ENCODE peak calls at places on chromosomes 3 and 15, in six cellular contexts. O, W, M, V, Y and J are unnamed samples.
A peak's percentile ranks its signal among the peaks of the same experiment; 100 is the strongest.

GRCh38 chr15:70669006-70669602 is 94.3 kb downstream of the UACA start:
- DNase-seq in Y (no peak), V (no peak), M (no peak), O (no peak), W (peak; percentile 35), J (no peak)

GRCh38 chr15:76993114-76993715 is 1.7 kb upstream of the PSTPIP1 start:
- DNase-seq in O (no peak), V (no peak), Y (no peak), W (no peak), M (no peak), J (no peak)

GRCh38 chr3:52774901-52775864 is 2.2 kb upstream of the ITIH1 start:
- DNase-seq in Y (no peak), V (no peak), M (peak; percentile 23), W (no peak), O (no peak), J (no peak)

GRCh38 chr3:56573501-56573900 is 16.5 kb downstream of the CCDC66 start:
- DNase-seq in Y (no peak), M (no peak), W (no peak), V (no peak), O (no peak), J (no peak)

GRCh38 chr3:134348524-134348923 is 25.7 kb downstream of the AMOTL2 start:
- DNase-seq in M (no peak), Y (peak; percentile 74), V (no peak), W (peak; percentile 89), O (no peak), J (no peak)

GRCh38 chr3:66609660-66610547 is 109.1 kb upstream of the LRIG1 start:
- DNase-seq in Y (no peak), W (no peak), V (peak; percentile 79), O (no peak), M (no peak), J (no peak)

GRCh38 chr3:185717627-185718330 is 107.1 kb downstream of the IGF2BP2 start:
- DNase-seq in M (no peak), O (no peak), V (no peak), Y (no peak), W (no peak), J (no peak)

GRCh38 chr3:141279074-141279945 is 47.7 kb downstream of the PXYLP1 start:
- DNase-seq in Y (no peak), W (no peak), M (no peak), V (no peak), O (no peak), J (no peak)

GRCh38 chr3:11479230-11479620 is 164.5 kb downstream of the VGLL4 start:
- DNase-seq in M (no peak), W (no peak), Y (no peak), O (no peak), V (no peak), J (no peak)

GRCh38 chr3:28138047-28138446 is 103.4 kb upstream of the CMC1 start:
- DNase-seq in V (no peak), Y (no peak), W (no peak), O (no peak), M (no peak), J (no peak)

GRCh38 chr15:90441011-90441410 is 53.0 kb downstream of the IQGAP1 start:
- DNase-seq in Y (no peak), V (no peak), W (no peak), O (no peak), M (no peak), J (no peak)

GRCh38 chr15:25687689-25688088 is 175.4 kb downstream of the ATP10A start:
- DNase-seq in M (no peak), W (no peak), V (no peak), Y (no peak), O (no peak), J (no peak)

GRCh38 chr3:172687501-172687900 is 23.4 kb downstream of the NCEH1 start:
- DNase-seq in O (no peak), M (no peak), Y (no peak), V (no peak), W (no peak), J (no peak)

GRCh38 chr15:33780011-33780768 is 188.1 kb upstream of the CHRM5 start:
- DNase-seq in V (no peak), Y (no peak), O (no peak), M (no peak), W (no peak), J (no peak)

GRCh38 chr3:36959821-36960220 is 15.0 kb upstream of the TRANK1 start:
- DNase-seq in W (peak; percentile 19), M (no peak), Y (no peak), V (no peak), O (no peak), J (peak; percentile 24)

GRCh38 chr3:187292186-187292585 is 649 bp upstream of the MASP1 start:
- DNase-seq in O (no peak), W (no peak), M (no peak), Y (no peak), V (no peak), J (no peak)

GRCh38 chr3:9552252-9552999 is 1.2 kb downstream of the LHFPL4 start:
- DNase-seq in M (no peak), O (peak; percentile 1), W (no peak), V (no peak), Y (peak; percentile 20), J (no peak)

GRCh38 chr3:139394116-139394515 is 4.7 kb upstream of the COPB2 start:
- DNase-seq in W (no peak), V (peak; percentile 26), Y (no peak), M (no peak), O (no peak), J (no peak)

GRCh38 chr3:8835385-8835784 is 66.0 kb upstream of the OXTR start:
- DNase-seq in V (no peak), Y (no peak), M (no peak), O (no peak), W (no peak), J (no peak)

GRCh38 chr3:153221748-153222162 is 59.7 kb downstream of the RAP2B start:
- DNase-seq in V (peak; percentile 93), W (peak; percentile 95), M (peak; percentile 50), O (peak; percentile 54), Y (peak; percentile 40), J (peak; percentile 98)